ENCODE peak calls at places on chromosomes 4 and X, in nine cellular contexts. One of them, this sample, is unnamed.

GRCh38 chr4:172270421-172270820 is 457.2 kb downstream of the GALNTL6 start:
- DNase-seq in activated effector memory CD4-positive, alpha-beta T cell treated with Interleukin-2 at 50 U/mL for 16 hours: no peak
- DNase-seq in NCI-H446: no peak
- DNase-seq in NCI-H1436: peak; percentile 67
- DNase-seq in thoracic aorta: no peak
- DNase-seq in brain pericyte: no peak
- DNase-seq in hypothalamus: no peak
- DNase-seq in activated CD4-positive, alpha-beta T cell treated with anti-CD3 and anti-CD28 coated beads for 24 hours: no peak
- DNase-seq in HCT116: no peak
- DNase-seq in this sample: no peak

GRCh38 chrX:135923353-135923752 is 29.8 kb downstream of the SAGE1 start:
- DNase-seq in hypothalamus: no peak
- DNase-seq in activated effector memory CD4-positive, alpha-beta T cell treated with Interleukin-2 at 50 U/mL for 16 hours: no peak
- DNase-seq in activated CD4-positive, alpha-beta T cell treated with anti-CD3 and anti-CD28 coated beads for 24 hours: no peak
- DNase-seq in thoracic aorta: no peak
- DNase-seq in NCI-H446: no peak
- DNase-seq in NCI-H1436: no peak
- DNase-seq in brain pericyte: no peak
- DNase-seq in HCT116: peak; percentile 7
- DNase-seq in this sample: no peak

GRCh38 chr4:15455290-15455689 is 14.4 kb upstream of the CC2D2A start:
- DNase-seq in brain pericyte: no peak
- DNase-seq in HCT116: no peak
- DNase-seq in activated effector memory CD4-positive, alpha-beta T cell treated with Interleukin-2 at 50 U/mL for 16 hours: no peak
- DNase-seq in NCI-H446: no peak
- DNase-seq in activated CD4-positive, alpha-beta T cell treated with anti-CD3 and anti-CD28 coated beads for 24 hours: no peak
- DNase-seq in hypothalamus: no peak
- DNase-seq in thoracic aorta: peak; percentile 21
- DNase-seq in NCI-H1436: no peak
- DNase-seq in this sample: no peak

GRCh38 chr4:70577220-70577927 is 14.7 kb upstream of the AMBN start:
- DNase-seq in activated effector memory CD4-positive, alpha-beta T cell treated with Interleukin-2 at 50 U/mL for 16 hours: no peak
- DNase-seq in NCI-H1436: no peak
- DNase-seq in thoracic aorta: no peak
- DNase-seq in activated CD4-positive, alpha-beta T cell treated with anti-CD3 and anti-CD28 coated beads for 24 hours: no peak
- DNase-seq in brain pericyte: no peak
- DNase-seq in NCI-H446: no peak
- DNase-seq in HCT116: no peak
- DNase-seq in hypothalamus: no peak
- DNase-seq in this sample: no peak

GRCh38 chr4:156733582-156733981 is 238.0 kb downstream of the PDGFC start:
- DNase-seq in NCI-H446: no peak
- DNase-seq in thoracic aorta: no peak
- DNase-seq in hypothalamus: no peak
- DNase-seq in activated CD4-positive, alpha-beta T cell treated with anti-CD3 and anti-CD28 coated beads for 24 hours: no peak
- DNase-seq in NCI-H1436: no peak
- DNase-seq in activated effector memory CD4-positive, alpha-beta T cell treated with Interleukin-2 at 50 U/mL for 16 hours: no peak
- DNase-seq in HCT116: no peak
- DNase-seq in brain pericyte: no peak
- DNase-seq in this sample: no peak

GRCh38 chr4:152651473-152652060 is 28.2 kb downstream of the TMEM154 start:
- DNase-seq in NCI-H446: no peak
- DNase-seq in NCI-H1436: no peak
- DNase-seq in activated effector memory CD4-positive, alpha-beta T cell treated with Interleukin-2 at 50 U/mL for 16 hours: no peak
- DNase-seq in brain pericyte: no peak
- DNase-seq in activated CD4-positive, alpha-beta T cell treated with anti-CD3 and anti-CD28 coated beads for 24 hours: no peak
- DNase-seq in HCT116: no peak
- DNase-seq in thoracic aorta: no peak
- DNase-seq in hypothalamus: no peak
- DNase-seq in this sample: no peak

GRCh38 chr4:183200453-183200852 is 101.4 kb downstream of the WWC2 start:
- DNase-seq in NCI-H1436: no peak
- DNase-seq in thoracic aorta: no peak
- DNase-seq in activated effector memory CD4-positive, alpha-beta T cell treated with Interleukin-2 at 50 U/mL for 16 hours: no peak
- DNase-seq in HCT116: no peak
- DNase-seq in activated CD4-positive, alpha-beta T cell treated with anti-CD3 and anti-CD28 coated beads for 24 hours: no peak
- DNase-seq in brain pericyte: peak; percentile 87
- DNase-seq in hypothalamus: peak; percentile 1
- DNase-seq in NCI-H446: no peak
- DNase-seq in this sample: no peak

GRCh38 chr4:176475091-176475490 is 155.3 kb downstream of the SPCS3 start:
- DNase-seq in hypothalamus: no peak
- DNase-seq in NCI-H1436: no peak
- DNase-seq in activated CD4-positive, alpha-beta T cell treated with anti-CD3 and anti-CD28 coated beads for 24 hours: no peak
- DNase-seq in thoracic aorta: no peak
- DNase-seq in brain pericyte: no peak
- DNase-seq in HCT116: no peak
- DNase-seq in NCI-H446: no peak
- DNase-seq in activated effector memory CD4-positive, alpha-beta T cell treated with Interleukin-2 at 50 U/mL for 16 hours: no peak
- DNase-seq in this sample: no peak

GRCh38 chrX:13662537-13662841 is 9.5 kb downstream of the TCEANC start:
- DNase-seq in activated effector memory CD4-positive, alpha-beta T cell treated with Interleukin-2 at 50 U/mL for 16 hours: no peak
- DNase-seq in brain pericyte: no peak
- DNase-seq in NCI-H446: no peak
- DNase-seq in hypothalamus: no peak
- DNase-seq in NCI-H1436: no peak
- DNase-seq in HCT116: no peak
- DNase-seq in thoracic aorta: no peak
- DNase-seq in activated CD4-positive, alpha-beta T cell treated with anti-CD3 and anti-CD28 coated beads for 24 hours: no peak
- DNase-seq in this sample: no peak

GRCh38 chr4:148574502-148574901 is 132.3 kb upstream of the NR3C2 start:
- DNase-seq in thoracic aorta: no peak
- DNase-seq in NCI-H1436: no peak
- DNase-seq in hypothalamus: no peak
- DNase-seq in NCI-H446: no peak
- DNase-seq in activated CD4-positive, alpha-beta T cell treated with anti-CD3 and anti-CD28 coated beads for 24 hours: no peak
- DNase-seq in activated effector memory CD4-positive, alpha-beta T cell treated with Interleukin-2 at 50 U/mL for 16 hours: no peak
- DNase-seq in brain pericyte: no peak
- DNase-seq in HCT116: no peak
- DNase-seq in this sample: no peak

GRCh38 chrX:139058831-139059495 is 347.4 kb upstream of the FGF13 start:
- DNase-seq in thoracic aorta: no peak
- DNase-seq in HCT116: no peak
- DNase-seq in hypothalamus: no peak
- DNase-seq in brain pericyte: no peak
- DNase-seq in NCI-H446: no peak
- DNase-seq in activated CD4-positive, alpha-beta T cell treated with anti-CD3 and anti-CD28 coated beads for 24 hours: no peak
- DNase-seq in activated effector memory CD4-positive, alpha-beta T cell treated with Interleukin-2 at 50 U/mL for 16 hours: no peak
- DNase-seq in NCI-H1436: no peak
- DNase-seq in this sample: no peak

GRCh38 chr4:153655004-153655541 is 29.0 kb upstream of the TLR2 start:
- DNase-seq in HCT116: no peak
- DNase-seq in activated effector memory CD4-positive, alpha-beta T cell treated with Interleukin-2 at 50 U/mL for 16 hours: no peak
- DNase-seq in hypothalamus: no peak
- DNase-seq in thoracic aorta: no peak
- DNase-seq in activated CD4-positive, alpha-beta T cell treated with anti-CD3 and anti-CD28 coated beads for 24 hours: no peak
- DNase-seq in NCI-H1436: no peak
- DNase-seq in NCI-H446: no peak
- DNase-seq in brain pericyte: no peak
- DNase-seq in this sample: no peak

GRCh38 chrX:9341305-9342201 is 123.3 kb upstream of the TBL1X start:
- DNase-seq in HCT116: no peak
- DNase-seq in activated CD4-positive, alpha-beta T cell treated with anti-CD3 and anti-CD28 coated beads for 24 hours: no peak
- DNase-seq in activated effector memory CD4-positive, alpha-beta T cell treated with Interleukin-2 at 50 U/mL for 16 hours: no peak
- DNase-seq in thoracic aorta: no peak
- DNase-seq in brain pericyte: no peak
- DNase-seq in hypothalamus: peak; percentile 10
- DNase-seq in NCI-H1436: peak; percentile 8
- DNase-seq in NCI-H446: no peak
- DNase-seq in this sample: no peak

GRCh38 chrX:1452497-1453389 is at the start of gene ASMTL:
- DNase-seq in activated CD4-positive, alpha-beta T cell treated with anti-CD3 and anti-CD28 coated beads for 24 hours: peak; percentile 100
- DNase-seq in brain pericyte: peak; percentile 100
- DNase-seq in thoracic aorta: peak; percentile 99
- DNase-seq in NCI-H1436: no peak
- DNase-seq in hypothalamus: no peak
- DNase-seq in NCI-H446: no peak
- DNase-seq in HCT116: peak; percentile 91
- DNase-seq in activated effector memory CD4-positive, alpha-beta T cell treated with Interleukin-2 at 50 U/mL for 16 hours: peak; percentile 100
- DNase-seq in this sample: peak; percentile 100

GRCh38 chr4:29278580-29278979 is 1441.6 kb upstream of the PCDH7 start:
- DNase-seq in brain pericyte: no peak
- DNase-seq in NCI-H446: no peak
- DNase-seq in HCT116: no peak
- DNase-seq in thoracic aorta: no peak
- DNase-seq in activated CD4-positive, alpha-beta T cell treated with anti-CD3 and anti-CD28 coated beads for 24 hours: no peak
- DNase-seq in activated effector memory CD4-positive, alpha-beta T cell treated with Interleukin-2 at 50 U/mL for 16 hours: no peak
- DNase-seq in NCI-H1436: no peak
- DNase-seq in hypothalamus: no peak
- DNase-seq in this sample: no peak

GRCh38 chr4:6943012-6943869 is 33.6 kb downstream of the TBC1D14 start:
- DNase-seq in HCT116: peak; percentile 3
- DNase-seq in NCI-H1436: no peak
- DNase-seq in brain pericyte: no peak
- DNase-seq in NCI-H446: no peak
- DNase-seq in thoracic aorta: no peak
- DNase-seq in activated effector memory CD4-positive, alpha-beta T cell treated with Interleukin-2 at 50 U/mL for 16 hours: no peak
- DNase-seq in hypothalamus: no peak
- DNase-seq in activated CD4-positive, alpha-beta T cell treated with anti-CD3 and anti-CD28 coated beads for 24 hours: no peak
- DNase-seq in this sample: no peak

GRCh38 chrX:50161143-50161542 is 39.7 kb downstream of the AKAP4 start:
- DNase-seq in NCI-H1436: no peak
- DNase-seq in NCI-H446: no peak
- DNase-seq in brain pericyte: no peak
- DNase-seq in hypothalamus: no peak
- DNase-seq in activated effector memory CD4-positive, alpha-beta T cell treated with Interleukin-2 at 50 U/mL for 16 hours: no peak
- DNase-seq in HCT116: no peak
- DNase-seq in thoracic aorta: no peak
- DNase-seq in activated CD4-positive, alpha-beta T cell treated with anti-CD3 and anti-CD28 coated beads for 24 hours: no peak
- DNase-seq in this sample: no peak

GRCh38 chrX:77014655-77015377 is 432.4 kb upstream of the FGF16 start:
- DNase-seq in brain pericyte: peak; percentile 12
- DNase-seq in activated CD4-positive, alpha-beta T cell treated with anti-CD3 and anti-CD28 coated beads for 24 hours: no peak
- DNase-seq in hypothalamus: peak; percentile 0
- DNase-seq in thoracic aorta: no peak
- DNase-seq in activated effector memory CD4-positive, alpha-beta T cell treated with Interleukin-2 at 50 U/mL for 16 hours: no peak
- DNase-seq in NCI-H1436: peak; percentile 88
- DNase-seq in HCT116: no peak
- DNase-seq in NCI-H446: no peak
- DNase-seq in this sample: peak; percentile 40

GRCh38 chrX:70033348-70033747 is 16.4 kb downstream of the AWAT2 start:
- DNase-seq in activated CD4-positive, alpha-beta T cell treated with anti-CD3 and anti-CD28 coated beads for 24 hours: peak; percentile 3
- DNase-seq in NCI-H446: no peak
- DNase-seq in thoracic aorta: no peak
- DNase-seq in HCT116: peak; percentile 12
- DNase-seq in NCI-H1436: peak; percentile 21
- DNase-seq in activated effector memory CD4-positive, alpha-beta T cell treated with Interleukin-2 at 50 U/mL for 16 hours: no peak
- DNase-seq in brain pericyte: no peak
- DNase-seq in hypothalamus: no peak
- DNase-seq in this sample: peak; percentile 36

GRCh38 chr4:182642831-182643230 is 274.4 kb downstream of the DCTD start:
- DNase-seq in brain pericyte: no peak
- DNase-seq in NCI-H1436: no peak
- DNase-seq in activated effector memory CD4-positive, alpha-beta T cell treated with Interleukin-2 at 50 U/mL for 16 hours: no peak
- DNase-seq in NCI-H446: no peak
- DNase-seq in activated CD4-positive, alpha-beta T cell treated with anti-CD3 and anti-CD28 coated beads for 24 hours: no peak
- DNase-seq in thoracic aorta: no peak
- DNase-seq in hypothalamus: no peak
- DNase-seq in HCT116: no peak
- DNase-seq in this sample: no peak

GRCh38 chr4:114037981-114038380 is 58.5 kb upstream of the ARSJ start:
- DNase-seq in thoracic aorta: no peak
- DNase-seq in brain pericyte: no peak
- DNase-seq in NCI-H446: no peak
- DNase-seq in activated effector memory CD4-positive, alpha-beta T cell treated with Interleukin-2 at 50 U/mL for 16 hours: no peak
- DNase-seq in hypothalamus: no peak
- DNase-seq in activated CD4-positive, alpha-beta T cell treated with anti-CD3 and anti-CD28 coated beads for 24 hours: no peak
- DNase-seq in HCT116: no peak
- DNase-seq in NCI-H1436: no peak
- DNase-seq in this sample: no peak

GRCh38 chr4:26206339-26206738 is 114.5 kb upstream of the RBPJ start:
- DNase-seq in thoracic aorta: no peak
- DNase-seq in NCI-H446: peak; percentile 7
- DNase-seq in brain pericyte: peak; percentile 90
- DNase-seq in hypothalamus: no peak
- DNase-seq in activated effector memory CD4-positive, alpha-beta T cell treated with Interleukin-2 at 50 U/mL for 16 hours: no peak
- DNase-seq in activated CD4-positive, alpha-beta T cell treated with anti-CD3 and anti-CD28 coated beads for 24 hours: no peak
- DNase-seq in HCT116: no peak
- DNase-seq in NCI-H1436: no peak
- DNase-seq in this sample: no peak

GRCh38 chr4:128159967-128160366 is 98.9 kb downstream of the LARP1B start:
- DNase-seq in NCI-H1436: no peak
- DNase-seq in HCT116: no peak
- DNase-seq in thoracic aorta: no peak
- DNase-seq in brain pericyte: peak; percentile 42
- DNase-seq in activated CD4-positive, alpha-beta T cell treated with anti-CD3 and anti-CD28 coated beads for 24 hours: no peak
- DNase-seq in NCI-H446: no peak
- DNase-seq in activated effector memory CD4-positive, alpha-beta T cell treated with Interleukin-2 at 50 U/mL for 16 hours: no peak
- DNase-seq in hypothalamus: no peak
- DNase-seq in this sample: no peak

GRCh38 chr4:3257691-3258482 is 8.9 kb downstream of the MSANTD1 start:
- DNase-seq in activated effector memory CD4-positive, alpha-beta T cell treated with Interleukin-2 at 50 U/mL for 16 hours: no peak
- DNase-seq in thoracic aorta: no peak
- DNase-seq in hypothalamus: no peak
- DNase-seq in NCI-H446: no peak
- DNase-seq in NCI-H1436: no peak
- DNase-seq in activated CD4-positive, alpha-beta T cell treated with anti-CD3 and anti-CD28 coated beads for 24 hours: no peak
- DNase-seq in HCT116: no peak
- DNase-seq in brain pericyte: no peak
- DNase-seq in this sample: no peak

GRCh38 chr4:22741744-22742143 is 49.0 kb downstream of the GBA3 start:
- DNase-seq in activated CD4-positive, alpha-beta T cell treated with anti-CD3 and anti-CD28 coated beads for 24 hours: no peak
- DNase-seq in HCT116: no peak
- DNase-seq in NCI-H1436: no peak
- DNase-seq in brain pericyte: no peak
- DNase-seq in NCI-H446: no peak
- DNase-seq in thoracic aorta: no peak
- DNase-seq in activated effector memory CD4-positive, alpha-beta T cell treated with Interleukin-2 at 50 U/mL for 16 hours: no peak
- DNase-seq in hypothalamus: no peak
- DNase-seq in this sample: no peak

GRCh38 chr4:97238956-97239698 is 904.1 kb downstream of the STPG2 start:
- DNase-seq in NCI-H446: no peak
- DNase-seq in activated effector memory CD4-positive, alpha-beta T cell treated with Interleukin-2 at 50 U/mL for 16 hours: no peak
- DNase-seq in activated CD4-positive, alpha-beta T cell treated with anti-CD3 and anti-CD28 coated beads for 24 hours: no peak
- DNase-seq in hypothalamus: no peak
- DNase-seq in brain pericyte: no peak
- DNase-seq in thoracic aorta: no peak
- DNase-seq in NCI-H1436: no peak
- DNase-seq in HCT116: no peak
- DNase-seq in this sample: no peak

GRCh38 chrX:63754141-63754859 is 30.7 kb downstream of the ARHGEF9 start:
- DNase-seq in thoracic aorta: no peak
- DNase-seq in activated effector memory CD4-positive, alpha-beta T cell treated with Interleukin-2 at 50 U/mL for 16 hours: no peak
- DNase-seq in activated CD4-positive, alpha-beta T cell treated with anti-CD3 and anti-CD28 coated beads for 24 hours: peak; percentile 6
- DNase-seq in hypothalamus: peak; percentile 31
- DNase-seq in HCT116: no peak
- DNase-seq in brain pericyte: no peak
- DNase-seq in NCI-H1436: no peak
- DNase-seq in NCI-H446: no peak
- DNase-seq in this sample: no peak

GRCh38 chr4:184617611-184618196 is 31.5 kb downstream of the CASP3 start:
- DNase-seq in brain pericyte: no peak
- DNase-seq in thoracic aorta: no peak
- DNase-seq in NCI-H446: no peak
- DNase-seq in HCT116: no peak
- DNase-seq in hypothalamus: no peak
- DNase-seq in NCI-H1436: no peak
- DNase-seq in activated CD4-positive, alpha-beta T cell treated with anti-CD3 and anti-CD28 coated beads for 24 hours: no peak
- DNase-seq in activated effector memory CD4-positive, alpha-beta T cell treated with Interleukin-2 at 50 U/mL for 16 hours: no peak
- DNase-seq in this sample: no peak

GRCh38 chrX:69386681-69387080 is 117.4 kb upstream of the NALF2 start:
- DNase-seq in activated effector memory CD4-positive, alpha-beta T cell treated with Interleukin-2 at 50 U/mL for 16 hours: no peak
- DNase-seq in NCI-H1436: no peak
- DNase-seq in brain pericyte: no peak
- DNase-seq in NCI-H446: no peak
- DNase-seq in hypothalamus: no peak
- DNase-seq in activated CD4-positive, alpha-beta T cell treated with anti-CD3 and anti-CD28 coated beads for 24 hours: no peak
- DNase-seq in thoracic aorta: no peak
- DNase-seq in HCT116: no peak
- DNase-seq in this sample: no peak

GRCh38 chrX:125287282-125287681 is 32.4 kb upstream of the TEX13C start:
- DNase-seq in thoracic aorta: no peak
- DNase-seq in NCI-H446: no peak
- DNase-seq in HCT116: no peak
- DNase-seq in activated effector memory CD4-positive, alpha-beta T cell treated with Interleukin-2 at 50 U/mL for 16 hours: no peak
- DNase-seq in brain pericyte: no peak
- DNase-seq in activated CD4-positive, alpha-beta T cell treated with anti-CD3 and anti-CD28 coated beads for 24 hours: no peak
- DNase-seq in NCI-H1436: no peak
- DNase-seq in hypothalamus: no peak
- DNase-seq in this sample: no peak

GRCh38 chrX:4764888-4765287 is 1051.4 kb upstream of the PRKX start:
- DNase-seq in NCI-H446: no peak
- DNase-seq in hypothalamus: no peak
- DNase-seq in activated effector memory CD4-positive, alpha-beta T cell treated with Interleukin-2 at 50 U/mL for 16 hours: no peak
- DNase-seq in activated CD4-positive, alpha-beta T cell treated with anti-CD3 and anti-CD28 coated beads for 24 hours: no peak
- DNase-seq in HCT116: no peak
- DNase-seq in NCI-H1436: no peak
- DNase-seq in brain pericyte: no peak
- DNase-seq in thoracic aorta: no peak
- DNase-seq in this sample: no peak